ENCODE peak calls at places on chromosomes 12 and 14, in nine cellular contexts. One of them, this sample, is unnamed.

GRCh38 chr14:22084393-22085281 is 411.0 kb upstream of the OR4E1 start:
- DNase-seq in keratinocyte: no peak
- DNase-seq in fibroblast of pulmonary artery: peak
- DNase-seq in kidney epithelial cell: no peak
- DNase-seq in heart left ventricle: no peak
- DNase-seq in dorsolateral prefrontal cortex: no peak
- DNase-seq in AG10803: peak
- DNase-seq in GM06990: peak
- DNase-seq in right atrium auricular region: no peak
- DNase-seq in this sample: no peak

GRCh38 chr12:39145175-39145999 is 240.0 kb upstream of the CPNE8 start:
- DNase-seq in AG10803: peak
- DNase-seq in right atrium auricular region: peak
- DNase-seq in keratinocyte: no peak
- DNase-seq in kidney epithelial cell: peak
- DNase-seq in heart left ventricle: peak
- DNase-seq in GM06990: no peak
- DNase-seq in dorsolateral prefrontal cortex: peak
- DNase-seq in fibroblast of pulmonary artery: peak
- DNase-seq in this sample: peak

GRCh38 chr12:127280393-127281275 is 986.3 kb upstream of the TMEM132C start:
- DNase-seq in GM06990: peak
- DNase-seq in heart left ventricle: peak
- DNase-seq in fibroblast of pulmonary artery: no peak
- DNase-seq in right atrium auricular region: no peak
- DNase-seq in kidney epithelial cell: no peak
- DNase-seq in keratinocyte: no peak
- DNase-seq in dorsolateral prefrontal cortex: peak
- DNase-seq in AG10803: no peak
- DNase-seq in this sample: no peak

GRCh38 chr12:132413931-132414588 is 75.9 kb upstream of the FBRSL1 start:
- DNase-seq in GM06990: no peak
- DNase-seq in kidney epithelial cell: no peak
- DNase-seq in AG10803: no peak
- DNase-seq in keratinocyte: no peak
- DNase-seq in heart left ventricle: no peak
- DNase-seq in right atrium auricular region: no peak
- DNase-seq in fibroblast of pulmonary artery: no peak
- DNase-seq in dorsolateral prefrontal cortex: no peak
- DNase-seq in this sample: no peak

GRCh38 chr14:29461131-29461530 is 466.5 kb downstream of the PRKD1 start:
- DNase-seq in GM06990: no peak
- DNase-seq in fibroblast of pulmonary artery: no peak
- DNase-seq in right atrium auricular region: no peak
- DNase-seq in keratinocyte: no peak
- DNase-seq in dorsolateral prefrontal cortex: no peak
- DNase-seq in kidney epithelial cell: no peak
- DNase-seq in AG10803: no peak
- DNase-seq in heart left ventricle: no peak
- DNase-seq in this sample: no peak

GRCh38 chr14:101556566-101557320 is 4.6 kb upstream of the DIO3 start:
- DNase-seq in GM06990: no peak
- DNase-seq in fibroblast of pulmonary artery: no peak
- DNase-seq in AG10803: no peak
- DNase-seq in right atrium auricular region: no peak
- DNase-seq in kidney epithelial cell: no peak
- DNase-seq in dorsolateral prefrontal cortex: no peak
- DNase-seq in heart left ventricle: peak
- DNase-seq in keratinocyte: no peak
- DNase-seq in this sample: no peak

GRCh38 chr12:65891219-65891618 is 66.9 kb downstream of the HMGA2 start:
- DNase-seq in fibroblast of pulmonary artery: peak
- DNase-seq in keratinocyte: no peak
- DNase-seq in kidney epithelial cell: no peak
- DNase-seq in heart left ventricle: no peak
- DNase-seq in GM06990: no peak
- DNase-seq in AG10803: peak
- DNase-seq in dorsolateral prefrontal cortex: no peak
- DNase-seq in right atrium auricular region: no peak
- DNase-seq in this sample: no peak

GRCh38 chr14:99678198-99678597 is 5.9 kb upstream of the CYP46A1 start:
- DNase-seq in AG10803: no peak
- DNase-seq in dorsolateral prefrontal cortex: no peak
- DNase-seq in heart left ventricle: peak
- DNase-seq in GM06990: no peak
- DNase-seq in keratinocyte: no peak
- DNase-seq in fibroblast of pulmonary artery: no peak
- DNase-seq in kidney epithelial cell: no peak
- DNase-seq in right atrium auricular region: no peak
- DNase-seq in this sample: no peak

GRCh38 chr12:94134226-94134795 is 14.1 kb upstream of the PLXNC1 start:
- DNase-seq in fibroblast of pulmonary artery: peak
- DNase-seq in AG10803: peak
- DNase-seq in GM06990: no peak
- DNase-seq in keratinocyte: peak
- DNase-seq in right atrium auricular region: no peak
- DNase-seq in dorsolateral prefrontal cortex: no peak
- DNase-seq in kidney epithelial cell: peak
- DNase-seq in heart left ventricle: no peak
- DNase-seq in this sample: no peak

GRCh38 chr14:74955229-74955999 is at the start of gene PGF:
- DNase-seq in fibroblast of pulmonary artery: peak
- DNase-seq in kidney epithelial cell: no peak
- DNase-seq in heart left ventricle: peak
- DNase-seq in GM06990: peak
- DNase-seq in right atrium auricular region: no peak
- DNase-seq in AG10803: peak
- DNase-seq in keratinocyte: no peak
- DNase-seq in dorsolateral prefrontal cortex: no peak
- DNase-seq in this sample: no peak

GRCh38 chr14:91879196-91879595 is 11.9 kb upstream of the TC2N start:
- DNase-seq in AG10803: peak
- DNase-seq in heart left ventricle: no peak
- DNase-seq in right atrium auricular region: no peak
- DNase-seq in GM06990: no peak
- DNase-seq in fibroblast of pulmonary artery: no peak
- DNase-seq in kidney epithelial cell: no peak
- DNase-seq in keratinocyte: no peak
- DNase-seq in dorsolateral prefrontal cortex: no peak
- DNase-seq in this sample: no peak

GRCh38 chr12:47190271-47190750 is 110.6 kb upstream of the AMIGO2 start:
- DNase-seq in keratinocyte: peak
- DNase-seq in kidney epithelial cell: peak
- DNase-seq in GM06990: no peak
- DNase-seq in dorsolateral prefrontal cortex: no peak
- DNase-seq in heart left ventricle: no peak
- DNase-seq in AG10803: peak
- DNase-seq in fibroblast of pulmonary artery: peak
- DNase-seq in right atrium auricular region: no peak
- DNase-seq in this sample: peak

GRCh38 chr12:47835831-47836155 is 16.1 kb upstream of the HDAC7 start:
- DNase-seq in kidney epithelial cell: no peak
- DNase-seq in dorsolateral prefrontal cortex: no peak
- DNase-seq in keratinocyte: peak
- DNase-seq in AG10803: no peak
- DNase-seq in heart left ventricle: no peak
- DNase-seq in fibroblast of pulmonary artery: no peak
- DNase-seq in right atrium auricular region: no peak
- DNase-seq in GM06990: no peak
- DNase-seq in this sample: no peak

GRCh38 chr14:101046071-101046470 is 142.5 kb upstream of the RTL1 start:
- DNase-seq in fibroblast of pulmonary artery: no peak
- DNase-seq in GM06990: no peak
- DNase-seq in kidney epithelial cell: no peak
- DNase-seq in dorsolateral prefrontal cortex: no peak
- DNase-seq in keratinocyte: no peak
- DNase-seq in AG10803: no peak
- DNase-seq in heart left ventricle: peak
- DNase-seq in right atrium auricular region: no peak
- DNase-seq in this sample: no peak

DNA sequence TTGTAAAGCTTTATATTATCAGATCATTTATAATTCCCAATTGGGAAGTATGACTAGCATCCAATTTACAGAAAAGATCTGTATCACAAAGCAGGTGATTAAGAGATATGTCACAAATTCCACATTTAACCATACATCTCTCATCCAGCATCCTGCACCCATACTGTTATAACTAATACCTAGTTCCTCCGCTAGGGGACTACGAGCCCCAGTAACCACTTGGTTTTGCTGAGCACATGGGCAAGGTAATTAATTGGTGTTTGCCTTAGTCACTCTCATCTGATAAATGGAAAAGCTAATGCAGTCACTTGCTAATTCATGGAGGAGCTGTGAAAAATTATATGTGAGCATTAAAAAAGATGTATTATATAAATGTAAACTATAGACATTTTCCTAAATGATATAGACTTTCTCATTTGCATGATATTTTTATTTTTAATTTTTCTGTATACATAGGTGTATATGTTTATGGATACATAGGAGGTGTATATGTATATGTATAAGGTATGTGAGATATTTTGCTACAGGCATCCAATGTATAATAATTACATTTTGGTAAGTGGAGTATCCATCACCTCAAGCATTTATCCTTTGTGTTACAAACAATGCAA is 1031.8 kb downstream of the GALC start:
- DNase-seq in fibroblast of pulmonary artery: peak
- DNase-seq in GM06990: no peak
- DNase-seq in AG10803: peak
- DNase-seq in dorsolateral prefrontal cortex: no peak
- DNase-seq in right atrium auricular region: no peak
- DNase-seq in kidney epithelial cell: no peak
- DNase-seq in heart left ventricle: no peak
- DNase-seq in keratinocyte: peak
- DNase-seq in this sample: no peak
- TF ChIP-seq CTCF in fibroblast of pulmonary artery: peak
- TF ChIP-seq CTCF in GM06990: peak
- TF ChIP-seq CTCF in AG10803: peak
- TF ChIP-seq CTCF in dorsolateral prefrontal cortex: no peak
- TF ChIP-seq CTCF in right atrium auricular region: no peak
- TF ChIP-seq CTCF in kidney epithelial cell: no peak
- TF ChIP-seq CTCF in heart left ventricle: no peak
- TF ChIP-seq CTCF in keratinocyte: peak
- TF ChIP-seq CTCF in this sample: peak

GRCh38 chr14:80491562-80492139 is 280.3 kb upstream of the DIO2 start:
- DNase-seq in kidney epithelial cell: no peak
- DNase-seq in right atrium auricular region: no peak
- DNase-seq in fibroblast of pulmonary artery: no peak
- DNase-seq in AG10803: peak
- DNase-seq in heart left ventricle: no peak
- DNase-seq in keratinocyte: no peak
- DNase-seq in dorsolateral prefrontal cortex: no peak
- DNase-seq in GM06990: no peak
- DNase-seq in this sample: no peak

GRCh38 chr14:80485764-80486163 is 274.5 kb upstream of the DIO2 start:
- DNase-seq in GM06990: no peak
- DNase-seq in fibroblast of pulmonary artery: no peak
- DNase-seq in dorsolateral prefrontal cortex: no peak
- DNase-seq in heart left ventricle: no peak
- DNase-seq in kidney epithelial cell: no peak
- DNase-seq in keratinocyte: no peak
- DNase-seq in AG10803: no peak
- DNase-seq in right atrium auricular region: no peak
- DNase-seq in this sample: no peak

GRCh38 chr14:80493620-80494019 is 282.3 kb upstream of the DIO2 start:
- DNase-seq in kidney epithelial cell: no peak
- DNase-seq in AG10803: no peak
- DNase-seq in keratinocyte: no peak
- DNase-seq in heart left ventricle: no peak
- DNase-seq in dorsolateral prefrontal cortex: no peak
- DNase-seq in fibroblast of pulmonary artery: no peak
- DNase-seq in right atrium auricular region: no peak
- DNase-seq in GM06990: no peak
- DNase-seq in this sample: no peak

GRCh38 chr14:80491131-80491530 is 279.8 kb upstream of the DIO2 start:
- DNase-seq in right atrium auricular region: no peak
- DNase-seq in fibroblast of pulmonary artery: peak
- DNase-seq in keratinocyte: no peak
- DNase-seq in GM06990: no peak
- DNase-seq in AG10803: peak
- DNase-seq in dorsolateral prefrontal cortex: no peak
- DNase-seq in heart left ventricle: peak
- DNase-seq in kidney epithelial cell: no peak
- DNase-seq in this sample: no peak

GRCh38 chr14:80489513-80489912 is 278.2 kb upstream of the DIO2 start:
- DNase-seq in kidney epithelial cell: no peak
- DNase-seq in dorsolateral prefrontal cortex: no peak
- DNase-seq in heart left ventricle: no peak
- DNase-seq in AG10803: no peak
- DNase-seq in right atrium auricular region: no peak
- DNase-seq in fibroblast of pulmonary artery: no peak
- DNase-seq in GM06990: no peak
- DNase-seq in keratinocyte: no peak
- DNase-seq in this sample: no peak
- H3K4me3 ChIP-seq in kidney epithelial cell: no peak
- H3K4me3 ChIP-seq in dorsolateral prefrontal cortex: no peak
- H3K4me3 ChIP-seq in heart left ventricle: no peak
- H3K4me3 ChIP-seq in AG10803: no peak
- H3K4me3 ChIP-seq in right atrium auricular region: no peak
- H3K4me3 ChIP-seq in fibroblast of pulmonary artery: no peak
- H3K4me3 ChIP-seq in GM06990: no peak
- H3K4me3 ChIP-seq in keratinocyte: no peak
- H3K4me3 ChIP-seq in this sample: no peak

GRCh38 chr14:32382704-32383103 is 53.6 kb downstream of the AKAP6 start:
- DNase-seq in dorsolateral prefrontal cortex: peak
- DNase-seq in AG10803: no peak
- DNase-seq in GM06990: no peak
- DNase-seq in fibroblast of pulmonary artery: peak
- DNase-seq in keratinocyte: no peak
- DNase-seq in heart left ventricle: no peak
- DNase-seq in right atrium auricular region: no peak
- DNase-seq in kidney epithelial cell: no peak
- DNase-seq in this sample: no peak
- TF ChIP-seq CTCF in dorsolateral prefrontal cortex: peak
- TF ChIP-seq CTCF in AG10803: peak
- TF ChIP-seq CTCF in GM06990: peak
- TF ChIP-seq CTCF in fibroblast of pulmonary artery: peak
- TF ChIP-seq CTCF in keratinocyte: peak
- TF ChIP-seq CTCF in heart left ventricle: peak
- TF ChIP-seq CTCF in right atrium auricular region: no peak
- TF ChIP-seq CTCF in kidney epithelial cell: peak
- TF ChIP-seq CTCF in this sample: peak

DNA sequence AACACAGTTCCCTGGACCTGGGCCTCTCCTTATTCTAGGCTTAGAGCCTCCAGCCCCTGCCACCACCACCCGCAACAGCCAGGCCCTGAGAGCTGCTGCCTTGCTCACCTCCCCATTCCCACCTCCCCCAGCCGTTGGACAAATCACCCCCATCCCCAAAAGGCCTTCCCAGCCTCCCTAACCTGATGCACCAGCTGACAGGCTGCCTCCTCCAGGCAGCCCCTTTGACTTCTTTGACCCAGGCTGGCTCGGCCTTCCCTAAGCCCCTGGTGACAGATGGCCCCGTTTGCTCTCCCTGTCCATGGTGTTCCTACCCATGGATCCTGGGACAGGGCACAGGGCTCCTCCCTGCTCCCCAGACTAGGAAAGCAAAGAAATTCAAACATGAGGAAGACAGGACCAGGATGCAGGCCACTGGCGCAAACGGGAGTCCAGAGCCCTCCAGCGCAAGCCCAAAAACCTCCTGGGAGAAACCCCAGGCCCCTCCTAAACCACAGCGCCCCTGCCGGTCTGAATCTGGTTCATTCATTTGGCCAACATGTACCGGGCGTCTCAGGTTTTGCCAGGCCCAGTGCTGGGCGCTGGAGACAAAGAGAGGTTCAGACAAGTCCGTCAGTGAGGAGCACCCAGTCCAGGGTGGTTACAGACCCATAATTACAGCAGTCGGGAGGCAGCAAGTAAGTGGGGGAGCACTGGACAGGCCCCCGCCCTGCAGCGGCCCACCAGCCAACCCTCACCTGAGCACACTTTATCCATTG is 2.4 kb downstream of the AKT1 start:
- DNase-seq in fibroblast of pulmonary artery: no peak
- DNase-seq in GM06990: no peak
- DNase-seq in keratinocyte: no peak
- DNase-seq in heart left ventricle: no peak
- DNase-seq in AG10803: no peak
- DNase-seq in dorsolateral prefrontal cortex: no peak
- DNase-seq in kidney epithelial cell: no peak
- DNase-seq in right atrium auricular region: no peak
- DNase-seq in this sample: no peak
- H3K4me3 ChIP-seq in fibroblast of pulmonary artery: no peak
- H3K4me3 ChIP-seq in GM06990: no peak
- H3K4me3 ChIP-seq in keratinocyte: no peak
- H3K4me3 ChIP-seq in heart left ventricle: no peak
- H3K4me3 ChIP-seq in AG10803: peak
- H3K4me3 ChIP-seq in dorsolateral prefrontal cortex: no peak
- H3K4me3 ChIP-seq in kidney epithelial cell: no peak
- H3K4me3 ChIP-seq in right atrium auricular region: no peak
- H3K4me3 ChIP-seq in this sample: no peak